ENCODE peak calls at places on chromosomes 7 and 10, in four cellular contexts. S, M, C and W are unnamed samples.
A peak's percentile ranks its signal among the peaks of the same experiment; 100 is the strongest.

GRCh38 chr7:121608785-121609184 is 212.7 kb upstream of the FAM3C start:
- DNase-seq in M (no peak), S (no peak), C (no peak), W (no peak)

GRCh38 chr10:117615649-117616048 is 73.1 kb downstream of the EMX2 start:
- DNase-seq in M (no peak), C (no peak), S (no peak), W (no peak)

GRCh38 chr7:43756368-43757072 is 2.0 kb upstream of the BLVRA start:
- DNase-seq in C (peak; percentile 59), M (peak; percentile 31), S (peak; percentile 60), W (peak; percentile 20)

GRCh38 chr10:45420453-45421192 is 46.6 kb downstream of the ALOX5 start:
- DNase-seq in S (no peak), M (no peak), C (peak; percentile 20), W (no peak)

GRCh38 chr10:110358869-110359629 is 54.3 kb upstream of the SMNDC1 start:
- DNase-seq in M (no peak), S (no peak), C (no peak), W (no peak)

GRCh38 chr7:78224923-78225322 is 426.4 kb downstream of the PHTF2 start:
- DNase-seq in S (no peak), C (no peak), M (no peak), W (no peak)

GRCh38 chr10:116744163-116744788 is 1.9 kb upstream of the HSPA12A start:
- DNase-seq in S (no peak), C (no peak), M (no peak), W (no peak)

GRCh38 chr7:2046581-2047271 is 186.0 kb downstream of the MAD1L1 start:
- DNase-seq in S (no peak), M (no peak), C (no peak), W (no peak)

GRCh38 chr10:30502266-30503058 is 68.5 kb downstream of the MAP3K8 start:
- DNase-seq in M (no peak), S (peak; percentile 35), C (no peak), W (no peak)

GRCh38 chr10:12916587-12916986 is 84.9 kb downstream of the CCDC3 start:
- DNase-seq in S (no peak), M (no peak), C (no peak), W (no peak)

GRCh38 chr7:135200824-135201331 is 10.4 kb downstream of the WDR91 start:
- DNase-seq in C (no peak), S (no peak), M (no peak), W (no peak)

GRCh38 chr10:128078136-128078969 is 47.9 kb downstream of the MKI67 start:
- DNase-seq in S (no peak), C (peak; percentile 7), M (no peak), W (peak; percentile 2)

GRCh38 chr7:29138588-29138987 is 7.7 kb downstream of the CPVL start:
- DNase-seq in S (no peak), M (no peak), C (no peak), W (no peak)

GRCh38 chr10:22824520-22824919 is 103.3 kb upstream of the ARMC3 start:
- DNase-seq in C (no peak), M (no peak), S (no peak), W (no peak)

GRCh38 chr7:100044719-100045118 is 4.9 kb upstream of the ZSCAN21 start:
- DNase-seq in C (no peak), S (no peak), M (no peak), W (no peak)

GRCh38 chr7:106659369-106659962 is 1.5 kb downstream of the CCDC71L start:
- DNase-seq in C (no peak), M (no peak), S (no peak), W (no peak)

GRCh38 chr7:2355079-2356008 is 717 bp downstream of the EIF3B start:
- DNase-seq in S (no peak), C (no peak), M (no peak), W (no peak)

GRCh38 chr10:116690356-116691078 is 51.8 kb downstream of the HSPA12A start:
- DNase-seq in S (no peak), M (no peak), C (no peak), W (no peak)

GRCh38 chr10:16545126-16545736 is 23.6 kb upstream of the C1QL3 start:
- DNase-seq in S (peak; percentile 24), C (no peak), M (no peak), W (peak; percentile 8)

GRCh38 chr7:121954803-121955202 is 81.8 kb downstream of the PTPRZ1 start:
- DNase-seq in S (peak; percentile 70), C (peak; percentile 41), M (no peak), W (peak; percentile 32)

GRCh38 chr7:12831024-12831423 is 143.6 kb downstream of the ARL4A start:
- DNase-seq in M (no peak), C (no peak), S (no peak), W (no peak)

GRCh38 chr7:11155883-11156282 is 182.2 kb downstream of the PHF14 start:
- DNase-seq in M (peak; percentile 4), S (no peak), C (no peak), W (peak; percentile 4)

GRCh38 chr7:38070718-38071117 is 107.3 kb upstream of the STARD3NL start:
- DNase-seq in S (peak; percentile 67), C (no peak), M (no peak), W (peak; percentile 20)

GRCh38 chr10:79381804-79382221 is 34.5 kb downstream of the PPIF start:
- DNase-seq in M (peak; percentile 50), C (peak; percentile 60), S (peak; percentile 92), W (peak; percentile 58)

GRCh38 chr10:115073796-115074195 is 19.4 kb upstream of the ATRNL1 start:
- DNase-seq in S (no peak), C (no peak), M (no peak), W (no peak)

GRCh38 chr10:50224330-50224952 is 26.9 kb downstream of the ASAH2 start:
- DNase-seq in C (peak; percentile 27), M (peak; percentile 15), S (peak; percentile 68), W (peak; percentile 31)

GRCh38 chr7:96212474-96212873 is 109.4 kb downstream of the SLC25A13 start:
- DNase-seq in M (no peak), C (no peak), S (no peak), W (no peak)
- TF ChIP-seq CTCF in M (no peak), C (no peak), S (no peak), W (no peak)

GRCh38 chr7:151472644-151473380 is 32.9 kb upstream of the CRYGN start:
- DNase-seq in M (no peak), C (no peak), S (peak; percentile 74), W (no peak)
- TF ChIP-seq CTCF in M (no peak), C (no peak), S (no peak), W (no peak)

GRCh38 chr7:3434611-3435010 is 133.6 kb downstream of the SDK1 start:
- DNase-seq in M (no peak), C (no peak), S (no peak), W (no peak)
- TF ChIP-seq CTCF in M (no peak), C (no peak), S (peak; percentile 7), W (no peak)

GRCh38 chr10:113475381-113475807 is 77.5 kb upstream of the HABP2 start:
- DNase-seq in S (no peak), M (peak; percentile 98), C (no peak), W (peak; percentile 95)
- TF ChIP-seq CTCF in S (no peak), M (peak; percentile 64), C (no peak), W (peak; percentile 56)

DNA sequence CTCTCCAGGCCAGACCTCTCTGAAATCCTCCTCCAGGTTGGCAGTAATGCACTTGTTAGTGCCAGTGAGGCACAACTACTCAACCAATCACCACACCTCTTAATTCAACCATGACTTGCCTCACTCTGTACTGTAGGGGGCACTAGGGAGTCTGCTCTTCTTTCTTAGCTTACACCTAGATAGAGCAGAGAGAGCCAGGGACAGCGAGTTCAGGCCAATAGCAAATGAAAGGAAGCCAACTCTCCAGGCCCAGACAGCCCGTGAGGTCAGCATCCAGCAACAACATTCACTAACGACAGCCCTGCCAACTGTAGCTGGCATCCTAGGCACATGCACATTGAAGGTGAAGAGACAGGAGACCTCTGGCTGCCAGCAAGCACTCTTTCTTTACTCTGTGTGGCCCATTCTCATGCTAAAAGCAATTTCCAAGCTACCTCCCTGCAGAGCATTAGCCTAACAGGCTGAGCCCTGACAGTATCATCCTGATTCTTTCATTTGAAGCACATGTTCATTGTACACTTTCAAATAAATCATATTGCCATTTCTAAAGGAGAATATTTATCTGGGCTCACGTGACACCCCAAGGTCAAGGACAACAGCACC is 136.3 kb downstream of the DPY19L1 start:
- DNase-seq in S (no peak), C (no peak), M (no peak), W (no peak)
- TF ChIP-seq CTCF in S (peak; percentile 41), C (no peak), M (no peak), W (no peak)

GRCh38 chr10:62264702-62265436 is 3.8 kb downstream of the RTKN2 start:
- DNase-seq in C (peak; percentile 70), M (peak; percentile 76), S (peak; percentile 86), W (peak; percentile 83)
- TF ChIP-seq CTCF in C (peak; percentile 73), M (peak; percentile 62), S (peak; percentile 67), W (peak; percentile 62)

GRCh38 chr10:13955426-13955825 is 368.7 kb downstream of the PRPF18 start:
- DNase-seq in C (no peak), S (no peak), M (no peak), W (no peak)
- TF ChIP-seq CTCF in C (no peak), S (no peak), M (no peak), W (no peak)